ENCODE peak calls at places on chromosome 21, in six cellular contexts. One of them, this sample, is unnamed.

GRCh38 chr21:26843912-26844257 is 1.3 kb downstream of the ADAMTS1 start:
- DNase-seq in cardiac muscle cell: no peak
- DNase-seq in T-cell: no peak
- DNase-seq in omental fat pad: no peak
- DNase-seq in HuH-7: no peak
- DNase-seq in cardiac septum: no peak
- DNase-seq in this sample: no peak

GRCh38 chr21:38628426-38628825 is 130.1 kb upstream of the ERG start:
- DNase-seq in cardiac muscle cell: no peak
- DNase-seq in T-cell: no peak
- DNase-seq in omental fat pad: no peak
- DNase-seq in HuH-7: no peak
- DNase-seq in cardiac septum: no peak
- DNase-seq in this sample: no peak

GRCh38 chr21:37914211-37914900 is 1.9 kb downstream of the KCNJ6 start:
- DNase-seq in cardiac muscle cell: peak
- DNase-seq in T-cell: peak
- DNase-seq in omental fat pad: no peak
- DNase-seq in HuH-7: peak
- DNase-seq in cardiac septum: no peak
- DNase-seq in this sample: no peak

GRCh38 chr21:31636874-31637273 is 22.6 kb upstream of the SOD1 start:
- DNase-seq in cardiac muscle cell: no peak
- DNase-seq in T-cell: no peak
- DNase-seq in omental fat pad: no peak
- DNase-seq in HuH-7: no peak
- DNase-seq in cardiac septum: no peak
- DNase-seq in this sample: no peak

GRCh38 chr21:26842976-26843911 is 2.0 kb downstream of the ADAMTS1 start:
- DNase-seq in cardiac muscle cell: peak
- DNase-seq in T-cell: peak
- DNase-seq in omental fat pad: peak
- DNase-seq in HuH-7: peak
- DNase-seq in cardiac septum: peak
- DNase-seq in this sample: peak

GRCh38 chr21:38467911-38468310 is 30.4 kb downstream of the ERG start:
- DNase-seq in cardiac muscle cell: no peak
- DNase-seq in T-cell: no peak
- DNase-seq in omental fat pad: no peak
- DNase-seq in HuH-7: no peak
- DNase-seq in cardiac septum: no peak
- DNase-seq in this sample: no peak

GRCh38 chr21:43585924-43586411 is 73.3 kb downstream of the HSF2BP start:
- DNase-seq in cardiac muscle cell: peak
- DNase-seq in T-cell: no peak
- DNase-seq in omental fat pad: no peak
- DNase-seq in HuH-7: peak
- DNase-seq in cardiac septum: no peak
- DNase-seq in this sample: peak

GRCh38 chr21:45994738-45995685 is 13.4 kb downstream of the COL6A1 start:
- DNase-seq in cardiac muscle cell: no peak
- DNase-seq in T-cell: no peak
- DNase-seq in omental fat pad: peak
- DNase-seq in HuH-7: no peak
- DNase-seq in cardiac septum: no peak
- DNase-seq in this sample: no peak

GRCh38 chr21:45642122-45642813 is 1.3 kb upstream of the PCBP3 start:
- DNase-seq in cardiac muscle cell: peak
- DNase-seq in T-cell: no peak
- DNase-seq in omental fat pad: no peak
- DNase-seq in HuH-7: no peak
- DNase-seq in cardiac septum: no peak
- DNase-seq in this sample: no peak

GRCh38 chr21:42466700-42467612 is 29.1 kb downstream of the RSPH1 start:
- DNase-seq in cardiac muscle cell: peak
- DNase-seq in T-cell: peak
- DNase-seq in omental fat pad: no peak
- DNase-seq in HuH-7: peak
- DNase-seq in cardiac septum: peak
- DNase-seq in this sample: no peak

GRCh38 chr21:14453964-14454641 is 71.2 kb upstream of the HSPA13 start:
- DNase-seq in cardiac muscle cell: peak
- DNase-seq in T-cell: no peak
- DNase-seq in omental fat pad: no peak
- DNase-seq in HuH-7: no peak
- DNase-seq in cardiac septum: no peak
- DNase-seq in this sample: no peak

GRCh38 chr21:46295996-46296752 is 10.0 kb downstream of the YBEY start:
- DNase-seq in cardiac muscle cell: no peak
- DNase-seq in T-cell: peak
- DNase-seq in omental fat pad: peak
- DNase-seq in HuH-7: no peak
- DNase-seq in cardiac septum: peak
- DNase-seq in this sample: no peak

GRCh38 chr21:45405819-45406762 is 1.1 kb downstream of the COL18A1 start:
- DNase-seq in cardiac muscle cell: peak
- DNase-seq in T-cell: no peak
- DNase-seq in omental fat pad: no peak
- DNase-seq in HuH-7: no peak
- DNase-seq in cardiac septum: no peak
- DNase-seq in this sample: no peak

GRCh38 chr21:25977068-25977611 is 193.4 kb downstream of the APP start:
- DNase-seq in cardiac muscle cell: no peak
- DNase-seq in T-cell: no peak
- DNase-seq in omental fat pad: no peak
- DNase-seq in HuH-7: no peak
- DNase-seq in cardiac septum: no peak
- DNase-seq in this sample: no peak

GRCh38 chr21:42524341-42525227 is 10.9 kb downstream of the SLC37A1 start:
- DNase-seq in cardiac muscle cell: peak
- DNase-seq in T-cell: peak
- DNase-seq in omental fat pad: no peak
- DNase-seq in HuH-7: peak
- DNase-seq in cardiac septum: no peak
- DNase-seq in this sample: no peak

GRCh38 chr21:35136586-35137254 is 87.6 kb upstream of the RUNX1 start:
- DNase-seq in cardiac muscle cell: no peak
- DNase-seq in T-cell: no peak
- DNase-seq in omental fat pad: no peak
- DNase-seq in HuH-7: peak
- DNase-seq in cardiac septum: no peak
- DNase-seq in this sample: no peak

GRCh38 chr21:42669069-42669468 is 15.6 kb downstream of the PDE9A start:
- DNase-seq in cardiac muscle cell: no peak
- DNase-seq in T-cell: no peak
- DNase-seq in omental fat pad: no peak
- DNase-seq in HuH-7: peak
- DNase-seq in cardiac septum: no peak
- DNase-seq in this sample: no peak

GRCh38 chr21:27776925-27777553 is 810.2 kb upstream of the ADAMTS5 start:
- DNase-seq in cardiac muscle cell: no peak
- DNase-seq in T-cell: no peak
- DNase-seq in omental fat pad: no peak
- DNase-seq in HuH-7: no peak
- DNase-seq in cardiac septum: no peak
- DNase-seq in this sample: no peak

GRCh38 chr21:36388835-36389234 is 3.6 kb downstream of the CHAF1B start:
- DNase-seq in cardiac muscle cell: no peak
- DNase-seq in T-cell: no peak
- DNase-seq in omental fat pad: no peak
- DNase-seq in HuH-7: no peak
- DNase-seq in cardiac septum: no peak
- DNase-seq in this sample: no peak

GRCh38 chr21:35178812-35179211 is 129.7 kb upstream of the RUNX1 start:
- DNase-seq in cardiac muscle cell: no peak
- DNase-seq in T-cell: no peak
- DNase-seq in omental fat pad: no peak
- DNase-seq in HuH-7: no peak
- DNase-seq in cardiac septum: no peak
- DNase-seq in this sample: no peak

GRCh38 chr21:26844258-26845065 is 747 bp downstream of the ADAMTS1 start:
- DNase-seq in cardiac muscle cell: peak
- DNase-seq in T-cell: no peak
- DNase-seq in omental fat pad: no peak
- DNase-seq in HuH-7: no peak
- DNase-seq in cardiac septum: no peak
- DNase-seq in this sample: peak

This sample was measured in ascending aorta.